ENCODE peak calls at places on chromosomes 1 and 21, in nine cellular contexts. One of them, this sample, is unnamed. For H3K4me1 and H3K9me3, the result is how much of the 10 kb centered on the place peaks cover.

GRCh38 chr1:67559222-67559700 is 125.7 kb upstream of the GADD45A start:
- DNase-seq in astrocyte: peak
- DNase-seq in IMR-90: peak
- DNase-seq in fibroblast of lung: peak
- DNase-seq in breast epithelium: peak
- DNase-seq in osteoblast: peak
- DNase-seq in A549: peak
- DNase-seq in OCI-LY7: no peak
- DNase-seq in Panc1: no peak
- DNase-seq in this sample: peak

GRCh38 chr1:219149185-219149584 is 24.5 kb upstream of the LYPLAL1 start:
- DNase-seq in breast epithelium: no peak
- DNase-seq in OCI-LY7: no peak
- DNase-seq in IMR-90: no peak
- DNase-seq in fibroblast of lung: no peak
- DNase-seq in Panc1: no peak
- DNase-seq in osteoblast: no peak
- DNase-seq in astrocyte: no peak
- DNase-seq in A549: no peak
- DNase-seq in this sample: no peak

GRCh38 chr1:205187420-205187819 is 24.1 kb downstream of the DSTYK start:
- DNase-seq in OCI-LY7: no peak
- DNase-seq in astrocyte: no peak
- DNase-seq in IMR-90: no peak
- DNase-seq in Panc1: no peak
- DNase-seq in A549: no peak
- DNase-seq in fibroblast of lung: no peak
- DNase-seq in osteoblast: no peak
- DNase-seq in breast epithelium: no peak
- DNase-seq in this sample: no peak

GRCh38 chr1:185267701-185268100 is 49.3 kb downstream of the IVNS1ABP start:
- DNase-seq in A549: no peak
- DNase-seq in astrocyte: no peak
- DNase-seq in OCI-LY7: no peak
- DNase-seq in osteoblast: no peak
- DNase-seq in fibroblast of lung: no peak
- DNase-seq in Panc1: no peak
- DNase-seq in IMR-90: no peak
- DNase-seq in breast epithelium: no peak
- DNase-seq in this sample: no peak

GRCh38 chr1:49435291-49435690 is 588.5 kb downstream of the AGBL4 start:
- DNase-seq in breast epithelium: no peak
- DNase-seq in IMR-90: no peak
- DNase-seq in A549: no peak
- DNase-seq in Panc1: no peak
- DNase-seq in osteoblast: no peak
- DNase-seq in astrocyte: peak
- DNase-seq in fibroblast of lung: no peak
- DNase-seq in OCI-LY7: no peak
- DNase-seq in this sample: no peak

GRCh38 chr21:19781881-19782652 is 1216.1 kb upstream of the NCAM2 start:
- DNase-seq in IMR-90: no peak
- DNase-seq in osteoblast: no peak
- DNase-seq in Panc1: no peak
- DNase-seq in OCI-LY7: no peak
- DNase-seq in fibroblast of lung: no peak
- DNase-seq in breast epithelium: no peak
- DNase-seq in astrocyte: no peak
- DNase-seq in A549: no peak
- DNase-seq in this sample: peak

GRCh38 chr1:25650219-25650576 is 33.6 kb downstream of the MAN1C1 start:
- DNase-seq in A549: no peak
- DNase-seq in osteoblast: no peak
- DNase-seq in fibroblast of lung: no peak
- DNase-seq in astrocyte: no peak
- DNase-seq in IMR-90: no peak
- DNase-seq in Panc1: no peak
- DNase-seq in OCI-LY7: no peak
- DNase-seq in breast epithelium: no peak
- DNase-seq in this sample: no peak

GRCh38 chr1:160942926-160943325 is 11.7 kb downstream of the ITLN2 start:
- DNase-seq in fibroblast of lung: no peak
- DNase-seq in IMR-90: no peak
- DNase-seq in astrocyte: no peak
- DNase-seq in breast epithelium: no peak
- DNase-seq in A549: no peak
- DNase-seq in Panc1: no peak
- DNase-seq in osteoblast: no peak
- DNase-seq in OCI-LY7: peak
- DNase-seq in this sample: no peak

GRCh38 chr1:239067480-239067879 is 318.9 kb upstream of the CHRM3 start:
- DNase-seq in astrocyte: no peak
- DNase-seq in osteoblast: no peak
- DNase-seq in A549: no peak
- DNase-seq in breast epithelium: no peak
- DNase-seq in fibroblast of lung: no peak
- DNase-seq in OCI-LY7: no peak
- DNase-seq in Panc1: no peak
- DNase-seq in IMR-90: no peak
- DNase-seq in this sample: no peak

GRCh38 chr1:77847621-77848080 is 40.8 kb upstream of the NEXN start:
- DNase-seq in A549: no peak
- DNase-seq in astrocyte: no peak
- DNase-seq in osteoblast: no peak
- DNase-seq in Panc1: no peak
- DNase-seq in OCI-LY7: peak
- DNase-seq in breast epithelium: no peak
- DNase-seq in fibroblast of lung: no peak
- DNase-seq in IMR-90: no peak
- DNase-seq in this sample: no peak

DNA sequence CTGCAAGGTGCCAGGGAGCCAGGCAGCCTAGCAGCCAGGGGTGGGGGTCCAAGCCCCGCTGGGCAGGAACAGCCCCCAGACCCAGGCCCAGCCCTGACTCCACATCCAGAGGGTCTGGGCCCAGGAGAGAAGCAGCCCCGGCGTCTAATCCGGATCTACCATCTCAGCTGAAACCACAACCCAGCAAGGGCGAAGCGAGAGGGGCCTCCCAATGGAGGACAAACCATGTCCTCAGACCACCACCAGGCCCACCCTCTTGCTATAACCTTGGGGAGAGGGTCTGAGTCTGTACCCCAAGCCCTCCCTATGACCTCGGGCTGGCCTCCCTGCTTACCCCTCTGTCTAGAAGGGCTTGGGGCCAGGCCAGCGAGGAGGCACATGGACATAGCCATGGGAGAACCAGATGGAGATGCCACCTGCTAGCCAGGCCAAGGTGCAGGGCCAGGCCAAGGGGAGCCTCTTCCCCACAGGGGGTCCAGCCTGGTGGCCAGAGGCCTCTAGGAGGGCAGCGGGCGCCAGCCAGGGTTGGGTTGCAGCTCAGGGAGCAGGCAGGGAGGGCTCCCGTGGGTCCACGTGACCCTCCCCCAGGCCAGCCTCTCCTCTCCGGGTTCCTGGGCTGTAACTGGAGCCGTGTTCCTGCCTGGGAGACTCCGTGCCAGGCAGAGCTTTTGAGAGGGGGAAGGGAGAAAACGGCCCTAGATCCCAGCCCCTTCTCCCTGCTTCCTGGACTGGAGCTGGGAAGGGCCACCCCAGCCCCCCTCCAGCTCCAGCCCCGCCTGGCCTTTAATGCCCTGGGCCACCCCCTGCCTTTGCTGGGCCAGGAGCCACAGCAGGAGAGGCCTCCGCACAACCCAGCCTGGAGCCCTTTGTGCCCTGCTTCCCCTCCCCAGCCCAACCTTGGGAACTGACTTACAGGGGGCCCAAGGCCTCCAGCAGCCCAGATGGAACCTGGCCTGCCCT is 2.5 kb downstream of the WNT9A start:
- DNase-seq in astrocyte: no peak
- DNase-seq in breast epithelium: no peak
- DNase-seq in IMR-90: no peak
- DNase-seq in A549: no peak
- DNase-seq in OCI-LY7: no peak
- DNase-seq in fibroblast of lung: no peak
- DNase-seq in Panc1: no peak
- DNase-seq in osteoblast: peak
- DNase-seq in this sample: peak
- H3K4me1 ChIP-seq in astrocyte: under half
- H3K4me1 ChIP-seq in breast epithelium: under half
- H3K4me1 ChIP-seq in IMR-90: under half
- H3K4me1 ChIP-seq in A549: under half
- H3K4me1 ChIP-seq in OCI-LY7: under half
- H3K4me1 ChIP-seq in fibroblast of lung: under half
- H3K4me1 ChIP-seq in Panc1: under half
- H3K4me1 ChIP-seq in osteoblast: under half
- H3K4me1 ChIP-seq in this sample: under half

DNA sequence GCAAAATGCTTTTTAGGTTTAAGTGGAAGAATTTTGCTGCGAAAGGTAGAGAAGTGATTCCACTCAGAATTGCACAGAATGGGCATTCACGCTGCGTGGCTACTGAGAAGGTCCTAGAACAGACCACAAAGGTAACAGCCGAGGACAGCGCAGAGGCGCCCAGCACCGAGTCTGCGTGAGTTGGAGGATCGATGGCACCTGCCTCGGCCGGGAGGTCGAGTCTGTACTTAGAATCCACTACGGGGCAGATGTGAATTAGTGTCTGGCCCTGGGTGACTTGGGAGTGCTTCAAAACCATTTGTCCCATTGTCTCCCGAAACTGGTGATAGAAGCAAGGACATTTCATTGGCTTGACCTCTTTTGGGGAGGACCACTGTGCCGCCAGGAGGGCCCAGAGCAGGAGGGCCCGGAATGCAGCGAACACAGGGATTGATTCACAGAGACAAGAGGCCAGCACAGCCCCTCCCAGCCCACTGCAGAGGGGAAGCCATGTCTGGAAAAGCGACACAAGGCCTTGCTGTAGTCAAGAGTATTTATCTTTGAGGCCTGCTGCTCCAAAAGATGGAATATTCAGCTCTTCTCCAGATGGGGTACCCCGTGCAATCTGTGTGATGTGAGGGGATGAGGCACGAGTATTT is 35.0 kb upstream of the TTC34 start:
- DNase-seq in Panc1: no peak
- DNase-seq in A549: no peak
- DNase-seq in IMR-90: no peak
- DNase-seq in fibroblast of lung: no peak
- DNase-seq in breast epithelium: no peak
- DNase-seq in osteoblast: peak
- DNase-seq in astrocyte: no peak
- DNase-seq in OCI-LY7: no peak
- DNase-seq in this sample: no peak
- H3K9me3 ChIP-seq in Panc1: under half
- H3K9me3 ChIP-seq in A549: under half
- H3K9me3 ChIP-seq in IMR-90: half or more
- H3K9me3 ChIP-seq in fibroblast of lung: under half
- H3K9me3 ChIP-seq in breast epithelium: under half
- H3K9me3 ChIP-seq in osteoblast: under half
- H3K9me3 ChIP-seq in astrocyte: under half
- H3K9me3 ChIP-seq in OCI-LY7: under half
- H3K9me3 ChIP-seq in this sample: under half

GRCh38 chr1:207833381-207833780 is 77.5 kb downstream of the CD34 start:
- DNase-seq in osteoblast: no peak
- DNase-seq in breast epithelium: no peak
- DNase-seq in IMR-90: no peak
- DNase-seq in fibroblast of lung: no peak
- DNase-seq in A549: no peak
- DNase-seq in OCI-LY7: no peak
- DNase-seq in astrocyte: no peak
- DNase-seq in Panc1: no peak
- DNase-seq in this sample: no peak

GRCh38 chr1:207838156-207839082 is 72.5 kb downstream of the CD34 start:
- DNase-seq in astrocyte: no peak
- DNase-seq in breast epithelium: peak
- DNase-seq in IMR-90: no peak
- DNase-seq in Panc1: no peak
- DNase-seq in OCI-LY7: no peak
- DNase-seq in fibroblast of lung: no peak
- DNase-seq in osteoblast: no peak
- DNase-seq in A549: no peak
- DNase-seq in this sample: no peak

GRCh38 chr1:207833956-207834660 is 76.8 kb downstream of the CD34 start:
- DNase-seq in IMR-90: no peak
- DNase-seq in astrocyte: no peak
- DNase-seq in Panc1: no peak
- DNase-seq in breast epithelium: no peak
- DNase-seq in OCI-LY7: no peak
- DNase-seq in A549: no peak
- DNase-seq in fibroblast of lung: no peak
- DNase-seq in osteoblast: no peak
- DNase-seq in this sample: no peak

GRCh38 chr1:207836616-207837352 is 74.1 kb downstream of the CD34 start:
- DNase-seq in breast epithelium: no peak
- DNase-seq in OCI-LY7: no peak
- DNase-seq in astrocyte: no peak
- DNase-seq in fibroblast of lung: no peak
- DNase-seq in IMR-90: no peak
- DNase-seq in A549: no peak
- DNase-seq in osteoblast: no peak
- DNase-seq in Panc1: no peak
- DNase-seq in this sample: no peak

GRCh38 chr1:207835958-207836357 is 75.0 kb downstream of the CD34 start:
- DNase-seq in astrocyte: no peak
- DNase-seq in osteoblast: no peak
- DNase-seq in A549: no peak
- DNase-seq in breast epithelium: no peak
- DNase-seq in IMR-90: no peak
- DNase-seq in OCI-LY7: no peak
- DNase-seq in fibroblast of lung: no peak
- DNase-seq in Panc1: no peak
- DNase-seq in this sample: no peak
- H3K27ac ChIP-seq in astrocyte: no peak
- H3K27ac ChIP-seq in osteoblast: no peak
- H3K27ac ChIP-seq in A549: no peak
- H3K27ac ChIP-seq in breast epithelium: no peak
- H3K27ac ChIP-seq in IMR-90: no peak
- H3K27ac ChIP-seq in OCI-LY7: no peak
- H3K27ac ChIP-seq in fibroblast of lung: no peak
- H3K27ac ChIP-seq in Panc1: no peak
- H3K27ac ChIP-seq in this sample: no peak

DNA sequence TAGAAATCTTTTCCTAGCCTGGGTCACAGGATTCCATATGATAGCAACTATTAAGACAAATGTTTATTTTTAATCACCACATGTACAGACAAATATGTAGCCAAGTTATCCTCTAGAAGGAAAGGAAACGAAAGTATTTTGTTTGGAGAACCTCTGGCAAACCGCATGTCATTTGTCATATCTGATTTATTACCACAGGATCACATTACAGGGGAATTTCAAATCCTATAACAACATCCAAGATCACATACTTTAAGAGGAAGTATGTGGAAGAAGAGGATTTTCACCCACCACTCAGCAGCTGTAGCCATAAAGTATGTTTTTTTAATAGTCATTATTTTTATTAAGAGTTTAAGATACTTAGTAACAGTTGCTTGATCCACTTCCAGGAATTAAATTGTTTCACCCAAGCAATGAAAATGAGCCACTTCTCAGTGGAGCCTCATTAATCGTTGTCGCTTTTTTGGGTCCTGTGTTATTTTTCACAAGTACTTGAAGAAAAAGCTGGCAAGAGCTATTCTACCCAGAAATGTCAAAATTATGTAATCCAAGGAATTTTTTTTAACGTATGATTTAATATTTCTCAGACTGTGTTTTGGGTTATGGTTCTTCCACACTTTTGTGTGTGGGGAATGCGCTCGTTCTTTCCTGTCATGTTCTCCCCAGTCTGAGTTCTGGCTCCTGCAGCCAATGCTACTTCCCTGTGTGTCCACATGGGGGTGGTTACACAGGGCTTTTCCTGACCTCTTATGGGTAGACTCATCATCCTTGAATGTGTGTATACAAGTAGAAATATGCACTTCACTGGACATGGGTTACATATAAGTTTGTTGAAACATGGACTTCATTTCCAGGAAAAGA is 6.9 kb downstream of the SERTAD4 start:
- DNase-seq in A549: peak
- DNase-seq in IMR-90: peak
- DNase-seq in breast epithelium: no peak
- DNase-seq in fibroblast of lung: peak
- DNase-seq in osteoblast: peak
- DNase-seq in OCI-LY7: no peak
- DNase-seq in Panc1: no peak
- DNase-seq in astrocyte: peak
- DNase-seq in this sample: peak
- H3K4me1 ChIP-seq in A549: under half
- H3K4me1 ChIP-seq in IMR-90: under half
- H3K4me1 ChIP-seq in breast epithelium: under half
- H3K4me1 ChIP-seq in fibroblast of lung: under half
- H3K4me1 ChIP-seq in osteoblast: half or more
- H3K4me1 ChIP-seq in OCI-LY7: under half
- H3K4me1 ChIP-seq in Panc1: under half
- H3K4me1 ChIP-seq in astrocyte: half or more
- H3K4me1 ChIP-seq in this sample: under half

This sample was measured in SJCRH30.